ENCODE peak calls at places on chromosomes 1 and 21, in ten cellular contexts. Z is nucleus accumbens; Q is amniotic stem cell; S is NCI-H1092 treated with DMSO at 0.1 percent for 48 hours; U is neural crest cell; Y is fibroblast of mammary gland; R is H7; J is Panc1; T is activated naive CD4-positive, alpha-beta T cell treated with anti-CD3 and anti-CD28 coated beads, Interleukin-2, amount 50 U/mL, for 16 hours; B is mesendoderm. G is an unnamed sample.
A peak's percentile ranks its signal among the peaks of the same experiment; 100 is the strongest.

GRCh38 chr1:207848234-207848633 is 62.7 kb downstream of the CD34 start:
- DNase-seq in Z (no peak), Q (no peak), S (no peak), U (no peak), Y (peak; percentile 88), R (no peak), J (peak; percentile 56), T (peak; percentile 37), B (no peak), G (no peak)

GRCh38 chr1:214494706-214495105 is 56.7 kb downstream of the PTPN14 start:
- DNase-seq in Z (no peak), Q (no peak), S (no peak), U (no peak), Y (no peak), R (no peak), J (no peak), T (no peak), B (peak; percentile 88), G (no peak)

GRCh38 chr1:144551543-144552424 is 40.9 kb upstream of the PPIAL4F start:
- DNase-seq in Z (peak; percentile 94), Q (peak; percentile 75), S (peak; percentile 74), U (peak; percentile 73), Y (peak; percentile 95), R (peak; percentile 88), J (peak; percentile 87), T (peak; percentile 71), B (peak; percentile 98), G (peak; percentile 95)

GRCh38 chr21:45644041-45644906 is 749 bp downstream of the PCBP3 start:
- DNase-seq in Z (no peak), Q (no peak), S (peak; percentile 37), U (no peak), Y (no peak), R (peak; percentile 76), J (no peak), T (no peak), B (no peak), G (peak; percentile 26)

GRCh38 chr21:33569986-33570385 is 18.5 kb downstream of the DONSON start:
- DNase-seq in Z (no peak), Q (no peak), S (no peak), U (no peak), Y (no peak), R (no peak), J (no peak), T (no peak), B (no peak), G (no peak)

GRCh38 chr1:160020196-160020595 is 11.6 kb downstream of the PIGM start:
- DNase-seq in Z (no peak), Q (no peak), S (no peak), U (no peak), Y (no peak), R (no peak), J (no peak), T (no peak), B (no peak), G (no peak)

GRCh38 chr1:71343686-71344416 is 263.0 kb upstream of the ZRANB2 start:
- DNase-seq in Z (no peak), Q (no peak), S (no peak), U (no peak), Y (no peak), R (no peak), J (no peak), T (no peak), B (no peak), G (peak; percentile 43)

GRCh38 chr1:77350012-77350411 is 68.2 kb downstream of the AK5 start:
- DNase-seq in Z (no peak), Q (no peak), S (no peak), U (no peak), Y (no peak), R (no peak), J (no peak), T (no peak), B (no peak), G (no peak)

GRCh38 chr1:23958810-23959460 is 693 bp upstream of the PNRC2 start:
- DNase-seq in Z (peak; percentile 55), Q (peak; percentile 73), S (peak; percentile 93), U (peak; percentile 71), Y (peak; percentile 94), R (peak; percentile 85), J (no peak), T (peak; percentile 91), B (peak; percentile 97), G (peak; percentile 82)

GRCh38 chr21:33441489-33442477 is 38.0 kb downstream of the TMEM50B start:
- DNase-seq in Z (no peak), Q (peak; percentile 35), S (peak; percentile 66), U (no peak), Y (peak; percentile 83), R (no peak), J (no peak), T (no peak), B (no peak), G (no peak)

GRCh38 chr1:39501666-39502065 is 10.2 kb downstream of the BMP8A start:
- DNase-seq in Z (no peak), Q (no peak), S (no peak), U (no peak), Y (peak; percentile 90), R (no peak), J (no peak), T (no peak), B (no peak), G (no peak)

GRCh38 chr1:161919229-161919628 is 104.4 kb downstream of the OLFML2B start:
- DNase-seq in Z (no peak), Q (no peak), S (no peak), U (no peak), Y (no peak), R (no peak), J (no peak), T (no peak), B (no peak), G (no peak)

GRCh38 chr1:9207086-9207485 is 27.5 kb upstream of the H6PD start:
- DNase-seq in Z (no peak), Q (no peak), S (no peak), U (no peak), Y (peak; percentile 99), R (no peak), J (no peak), T (no peak), B (no peak), G (no peak)

GRCh38 chr1:116151739-116152576 is 40.8 kb downstream of the MAB21L3 start:
- DNase-seq in Z (peak; percentile 65), Q (no peak), S (peak; percentile 68), U (peak; percentile 69), Y (peak; percentile 66), R (peak; percentile 95), J (no peak), T (peak; percentile 78), B (peak; percentile 84), G (peak; percentile 87)

GRCh38 chr1:155706101-155706619 is 17.3 kb downstream of the DAP3 start:
- DNase-seq in Z (no peak), Q (no peak), S (no peak), U (no peak), Y (peak; percentile 66), R (no peak), J (no peak), T (no peak), B (no peak), G (no peak)

GRCh38 chr1:148315081-148315811 is 163.2 kb upstream of the NBPF11 start:
- DNase-seq in Z (no peak), Q (no peak), S (no peak), U (no peak), Y (peak; percentile 74), R (no peak), J (no peak), T (no peak), B (no peak), G (no peak)

GRCh38 chr1:16075337-16076002 is 2.0 kb upstream of the FAM131C start:
- DNase-seq in Z (peak; percentile 39), Q (no peak), S (no peak), U (no peak), Y (peak; percentile 90), R (no peak), J (no peak), T (no peak), B (no peak), G (no peak)

GRCh38 chr1:168252204-168252733 is 26.5 kb downstream of the SFT2D2 start:
- DNase-seq in Z (no peak), Q (no peak), S (no peak), U (no peak), Y (no peak), R (no peak), J (no peak), T (no peak), B (no peak), G (no peak)

GRCh38 chr1:64962447-64962846 is 3.9 kb downstream of the JAK1 start:
- DNase-seq in Z (no peak), Q (no peak), S (no peak), U (no peak), Y (no peak), R (no peak), J (no peak), T (no peak), B (no peak), G (no peak)

GRCh38 chr1:116494745-116495144 is 76.1 kb downstream of the CD58 start:
- DNase-seq in Z (no peak), Q (no peak), S (no peak), U (no peak), Y (no peak), R (no peak), J (no peak), T (no peak), B (no peak), G (no peak)

GRCh38 chr1:93244298-93245069 is 64.0 kb downstream of the CCDC18 start:
- DNase-seq in Z (no peak), Q (no peak), S (no peak), U (no peak), Y (no peak), R (no peak), J (no peak), T (no peak), B (no peak), G (no peak)

G was measured in GM23338.